ENCODE peak calls at places on chromosomes 12 and 14, in six cellular contexts. One of them, this sample, is unnamed.
A peak's percentile ranks its signal among the peaks of the same experiment; 100 is the strongest.

GRCh38 chr12:45928309-45928708 is 62.1 kb downstream of the SCAF11 start:
- DNase-seq in A549: no peak
- DNase-seq in neural progenitor cell: no peak
- DNase-seq in HFF-Myc: no peak
- DNase-seq in bronchial epithelial cell: peak; percentile 85
- DNase-seq in MCF 10A: no peak
- DNase-seq in this sample: no peak

GRCh38 chr12:64157610-64158009 is 64.5 kb downstream of the KICS2 start:
- DNase-seq in HFF-Myc: no peak
- DNase-seq in neural progenitor cell: no peak
- DNase-seq in A549: no peak
- DNase-seq in bronchial epithelial cell: no peak
- DNase-seq in MCF 10A: no peak
- DNase-seq in this sample: no peak

GRCh38 chr12:15852383-15852782 is 29.8 kb upstream of the STRAP start:
- DNase-seq in MCF 10A: peak; percentile 80
- DNase-seq in A549: peak; percentile 49
- DNase-seq in neural progenitor cell: no peak
- DNase-seq in HFF-Myc: no peak
- DNase-seq in bronchial epithelial cell: peak; percentile 81
- DNase-seq in this sample: no peak

GRCh38 chr12:27866382-27867101 is 86.5 kb upstream of the MANSC4 start:
- DNase-seq in MCF 10A: peak; percentile 79
- DNase-seq in HFF-Myc: no peak
- DNase-seq in neural progenitor cell: no peak
- DNase-seq in A549: peak; percentile 49
- DNase-seq in bronchial epithelial cell: peak; percentile 50
- DNase-seq in this sample: no peak

GRCh38 chr12:64753427-64753826 is 5.8 kb downstream of the GNS start:
- DNase-seq in MCF 10A: no peak
- DNase-seq in bronchial epithelial cell: no peak
- DNase-seq in neural progenitor cell: no peak
- DNase-seq in HFF-Myc: no peak
- DNase-seq in A549: no peak
- DNase-seq in this sample: no peak

GRCh38 chr12:18320036-18320617 is 58.8 kb downstream of the PIK3C2G start:
- DNase-seq in MCF 10A: peak; percentile 84
- DNase-seq in neural progenitor cell: peak; percentile 79
- DNase-seq in bronchial epithelial cell: peak; percentile 78
- DNase-seq in A549: peak; percentile 73
- DNase-seq in HFF-Myc: peak; percentile 30
- DNase-seq in this sample: no peak

GRCh38 chr12:39451977-39452376 is 9.1 kb upstream of the KIF21A start:
- DNase-seq in neural progenitor cell: no peak
- DNase-seq in A549: no peak
- DNase-seq in bronchial epithelial cell: peak; percentile 46
- DNase-seq in MCF 10A: no peak
- DNase-seq in HFF-Myc: no peak
- DNase-seq in this sample: no peak

GRCh38 chr14:24271134-24271833 is at the start of gene RABGGTA:
- DNase-seq in HFF-Myc: peak; percentile 57
- DNase-seq in bronchial epithelial cell: peak; percentile 78
- DNase-seq in A549: peak; percentile 93
- DNase-seq in MCF 10A: peak; percentile 88
- DNase-seq in neural progenitor cell: peak; percentile 96
- DNase-seq in this sample: peak; percentile 91

GRCh38 chr14:50225974-50226297 is 5.4 kb downstream of the SOS2 start:
- DNase-seq in A549: no peak
- DNase-seq in neural progenitor cell: peak; percentile 53
- DNase-seq in bronchial epithelial cell: no peak
- DNase-seq in MCF 10A: no peak
- DNase-seq in HFF-Myc: no peak
- DNase-seq in this sample: no peak

GRCh38 chr12:103518899-103519298 is 23.1 kb upstream of the C12orf42 start:
- DNase-seq in HFF-Myc: no peak
- DNase-seq in bronchial epithelial cell: no peak
- DNase-seq in MCF 10A: no peak
- DNase-seq in neural progenitor cell: no peak
- DNase-seq in A549: no peak
- DNase-seq in this sample: no peak

GRCh38 chr14:74864193-74864592 is 11.8 kb downstream of the PROX2 start:
- DNase-seq in bronchial epithelial cell: no peak
- DNase-seq in A549: no peak
- DNase-seq in MCF 10A: no peak
- DNase-seq in HFF-Myc: no peak
- DNase-seq in neural progenitor cell: no peak
- DNase-seq in this sample: no peak

GRCh38 chr12:92028039-92028709 is 117.5 kb downstream of the BTG1 start:
- DNase-seq in MCF 10A: peak; percentile 85
- DNase-seq in neural progenitor cell: no peak
- DNase-seq in HFF-Myc: peak; percentile 35
- DNase-seq in bronchial epithelial cell: peak; percentile 76
- DNase-seq in A549: no peak
- DNase-seq in this sample: no peak

GRCh38 chr14:61458766-61459165 is 137.4 kb downstream of the PRKCH start:
- DNase-seq in A549: no peak
- DNase-seq in bronchial epithelial cell: no peak
- DNase-seq in MCF 10A: no peak
- DNase-seq in neural progenitor cell: no peak
- DNase-seq in HFF-Myc: no peak
- DNase-seq in this sample: no peak

GRCh38 chr14:106276326-106277267 is 750.2 kb downstream of the TMEM121 start:
- DNase-seq in bronchial epithelial cell: no peak
- DNase-seq in HFF-Myc: no peak
- DNase-seq in A549: no peak
- DNase-seq in MCF 10A: no peak
- DNase-seq in neural progenitor cell: no peak
- DNase-seq in this sample: no peak

GRCh38 chr12:123471374-123472068 is 13.6 kb downstream of the SNRNP35 start:
- DNase-seq in HFF-Myc: peak; percentile 39
- DNase-seq in bronchial epithelial cell: peak; percentile 38
- DNase-seq in neural progenitor cell: no peak
- DNase-seq in MCF 10A: peak; percentile 65
- DNase-seq in A549: peak; percentile 52
- DNase-seq in this sample: no peak

GRCh38 chr12:47234576-47235141 is 154.9 kb upstream of the AMIGO2 start:
- DNase-seq in neural progenitor cell: no peak
- DNase-seq in A549: peak; percentile 46
- DNase-seq in MCF 10A: peak; percentile 48
- DNase-seq in bronchial epithelial cell: no peak
- DNase-seq in HFF-Myc: no peak
- DNase-seq in this sample: no peak

GRCh38 chr12:57528831-57529555 is 6.4 kb downstream of the MBD6 start:
- DNase-seq in A549: no peak
- DNase-seq in bronchial epithelial cell: no peak
- DNase-seq in MCF 10A: no peak
- DNase-seq in neural progenitor cell: no peak
- DNase-seq in HFF-Myc: no peak
- DNase-seq in this sample: no peak

GRCh38 chr12:46983959-46984833 is 95.2 kb upstream of the PCED1B start:
- DNase-seq in HFF-Myc: peak; percentile 60
- DNase-seq in bronchial epithelial cell: peak; percentile 73
- DNase-seq in A549: peak; percentile 76
- DNase-seq in neural progenitor cell: peak; percentile 77
- DNase-seq in MCF 10A: peak; percentile 72
- DNase-seq in this sample: no peak

GRCh38 chr12:88854260-88854659 is 274.0 kb upstream of the KITLG start:
- DNase-seq in MCF 10A: peak; percentile 28
- DNase-seq in A549: peak; percentile 44
- DNase-seq in neural progenitor cell: no peak
- DNase-seq in bronchial epithelial cell: peak; percentile 96
- DNase-seq in HFF-Myc: peak; percentile 17
- DNase-seq in this sample: no peak

GRCh38 chr14:50318031-50318626 is 6.0 kb downstream of the DMAC2L start:
- DNase-seq in A549: peak; percentile 46
- DNase-seq in neural progenitor cell: peak; percentile 24
- DNase-seq in HFF-Myc: no peak
- DNase-seq in bronchial epithelial cell: peak; percentile 47
- DNase-seq in MCF 10A: peak; percentile 48
- DNase-seq in this sample: no peak

GRCh38 chr14:24613747-24614146 is 4.3 kb upstream of the GZMH start:
- DNase-seq in HFF-Myc: no peak
- DNase-seq in bronchial epithelial cell: peak; percentile 46
- DNase-seq in MCF 10A: no peak
- DNase-seq in A549: no peak
- DNase-seq in neural progenitor cell: no peak
- DNase-seq in this sample: no peak

GRCh38 chr12:69284131-69284530 is 44.8 kb downstream of the CPSF6 start:
- DNase-seq in HFF-Myc: peak; percentile 30
- DNase-seq in bronchial epithelial cell: peak; percentile 51
- DNase-seq in MCF 10A: peak; percentile 80
- DNase-seq in neural progenitor cell: peak; percentile 81
- DNase-seq in A549: peak; percentile 79
- DNase-seq in this sample: peak; percentile 28

GRCh38 chr14:106877527-106877926 is 1351.1 kb downstream of the TMEM121 start:
- DNase-seq in A549: no peak
- DNase-seq in bronchial epithelial cell: no peak
- DNase-seq in HFF-Myc: no peak
- DNase-seq in MCF 10A: no peak
- DNase-seq in neural progenitor cell: no peak
- DNase-seq in this sample: no peak

GRCh38 chr14:55519473-55520080 is 60.4 kb upstream of the KTN1 start:
- DNase-seq in A549: no peak
- DNase-seq in HFF-Myc: no peak
- DNase-seq in bronchial epithelial cell: peak; percentile 50
- DNase-seq in MCF 10A: no peak
- DNase-seq in neural progenitor cell: no peak
- DNase-seq in this sample: no peak
- TF ChIP-seq CTCF in A549: no peak
- TF ChIP-seq CTCF in HFF-Myc: no peak
- TF ChIP-seq CTCF in bronchial epithelial cell: no peak
- TF ChIP-seq CTCF in MCF 10A: no peak
- TF ChIP-seq CTCF in neural progenitor cell: no peak
- TF ChIP-seq CTCF in this sample: no peak

DNA sequence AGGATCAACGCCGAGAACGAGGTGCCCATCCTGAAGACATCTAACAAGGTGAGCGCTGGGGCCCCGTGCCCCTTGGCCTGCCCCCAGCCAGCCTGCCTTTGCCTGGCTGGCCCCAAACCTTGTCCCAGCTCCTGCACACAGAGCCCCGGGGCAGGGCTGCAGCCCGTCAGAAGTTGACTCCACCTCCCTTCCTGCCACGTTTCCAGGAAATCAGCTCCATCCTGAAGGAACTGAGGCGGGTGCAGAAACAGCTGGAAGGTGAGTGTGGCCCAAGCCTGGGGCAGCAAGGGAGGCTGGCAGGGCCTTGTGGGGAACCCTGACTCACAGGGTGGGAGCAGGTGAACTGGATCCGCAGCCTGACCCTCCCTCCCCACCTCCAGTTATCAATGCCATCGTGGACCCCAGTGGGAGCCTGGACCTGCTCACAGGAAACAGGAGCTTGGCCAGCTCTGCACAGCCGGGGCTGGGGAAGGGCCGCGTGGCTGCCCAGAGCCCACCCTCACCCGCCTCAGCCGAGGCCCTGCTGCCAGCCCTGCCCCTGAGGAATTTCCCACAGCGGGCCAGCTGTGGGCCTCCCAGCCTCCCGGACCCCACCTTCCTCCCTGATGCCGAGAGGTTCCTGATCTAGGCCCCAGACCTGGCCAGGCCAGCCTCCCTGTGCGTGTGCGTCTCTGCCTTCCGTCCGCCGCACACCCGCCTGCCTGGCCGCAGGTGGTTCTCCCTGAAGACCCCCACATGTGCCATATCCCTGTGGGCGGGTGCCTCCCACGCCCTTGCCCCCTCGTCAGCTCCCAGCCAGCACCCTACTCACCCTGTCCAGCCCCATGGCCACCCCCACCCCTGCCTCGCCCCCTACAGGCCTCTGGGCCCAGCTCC is 29.5 kb downstream of the CEP170B start:
- DNase-seq in MCF 10A: no peak
- DNase-seq in HFF-Myc: no peak
- DNase-seq in neural progenitor cell: no peak
- DNase-seq in bronchial epithelial cell: no peak
- DNase-seq in A549: no peak
- DNase-seq in this sample: peak; percentile 15
- TF ChIP-seq CTCF in MCF 10A: no peak
- TF ChIP-seq CTCF in HFF-Myc: no peak
- TF ChIP-seq CTCF in neural progenitor cell: no peak
- TF ChIP-seq CTCF in bronchial epithelial cell: no peak
- TF ChIP-seq CTCF in A549: peak; percentile 11
- TF ChIP-seq CTCF in this sample: no peak

GRCh38 chr12:111122458-111122878 is 202.1 kb upstream of the MYL2 start:
- DNase-seq in HFF-Myc: no peak
- DNase-seq in bronchial epithelial cell: peak; percentile 17
- DNase-seq in MCF 10A: no peak
- DNase-seq in A549: no peak
- DNase-seq in neural progenitor cell: no peak
- DNase-seq in this sample: no peak

GRCh38 chr12:111123390-111123789 is 203.0 kb upstream of the MYL2 start:
- DNase-seq in A549: no peak
- DNase-seq in bronchial epithelial cell: no peak
- DNase-seq in neural progenitor cell: no peak
- DNase-seq in HFF-Myc: no peak
- DNase-seq in MCF 10A: no peak
- DNase-seq in this sample: no peak

GRCh38 chr12:111124183-111124582 is 203.8 kb upstream of the MYL2 start:
- DNase-seq in bronchial epithelial cell: no peak
- DNase-seq in neural progenitor cell: no peak
- DNase-seq in MCF 10A: no peak
- DNase-seq in A549: no peak
- DNase-seq in HFF-Myc: no peak
- DNase-seq in this sample: no peak

GRCh38 chr12:111126331-111126730 is 206.0 kb upstream of the MYL2 start:
- DNase-seq in bronchial epithelial cell: peak; percentile 12
- DNase-seq in neural progenitor cell: no peak
- DNase-seq in MCF 10A: no peak
- DNase-seq in HFF-Myc: no peak
- DNase-seq in A549: peak; percentile 24
- DNase-seq in this sample: no peak

GRCh38 chr12:111121840-111122239 is 201.5 kb upstream of the MYL2 start:
- DNase-seq in HFF-Myc: no peak
- DNase-seq in MCF 10A: no peak
- DNase-seq in A549: no peak
- DNase-seq in bronchial epithelial cell: no peak
- DNase-seq in neural progenitor cell: no peak
- DNase-seq in this sample: no peak
- TF ChIP-seq CTCF in HFF-Myc: no peak
- TF ChIP-seq CTCF in MCF 10A: no peak
- TF ChIP-seq CTCF in A549: no peak
- TF ChIP-seq CTCF in bronchial epithelial cell: peak; percentile 19
- TF ChIP-seq CTCF in neural progenitor cell: peak; percentile 33
- TF ChIP-seq CTCF in this sample: peak; percentile 25

GRCh38 chr12:122081697-122082221 is 3.2 kb downstream of the MLXIP start:
- DNase-seq in bronchial epithelial cell: peak; percentile 40
- DNase-seq in HFF-Myc: no peak
- DNase-seq in MCF 10A: no peak
- DNase-seq in A549: no peak
- DNase-seq in neural progenitor cell: no peak
- DNase-seq in this sample: no peak
- TF ChIP-seq CTCF in bronchial epithelial cell: no peak
- TF ChIP-seq CTCF in HFF-Myc: no peak
- TF ChIP-seq CTCF in MCF 10A: no peak
- TF ChIP-seq CTCF in A549: no peak
- TF ChIP-seq CTCF in neural progenitor cell: no peak
- TF ChIP-seq CTCF in this sample: no peak